ENCODE peak calls at places on chromosomes 4 and X, in four cellular contexts. I is stimulated activated CD4-positive, alpha-beta T cell treated with anti-CD3 and anti-CD28 coated beads, Interleukin-1b, Interleukin-23, amount 100 ng/mL, for 48 hours; L is neural crest cell; S is cardiac fibroblast. Y is an unnamed sample.

GRCh38 chr4:28948501-28948900 is 1771.7 kb upstream of the PCDH7 start:
- DNase-seq in I (no peak), L (no peak), S (peak), Y (no peak)

GRCh38 chr4:10643600-10644425 is 40.8 kb downstream of the CLNK start:
- DNase-seq in I (no peak), L (no peak), S (no peak), Y (no peak)

GRCh38 chr4:86942185-86942666 is 7.4 kb downstream of the AFF1 start:
- DNase-seq in I (no peak), L (no peak), S (peak), Y (no peak)

GRCh38 chr4:119697887-119698393 is 69.3 kb upstream of the PDE5A start:
- DNase-seq in I (no peak), L (no peak), S (no peak), Y (no peak)

GRCh38 chr4:81607947-81608346 is 136.2 kb upstream of the RASGEF1B start:
- DNase-seq in I (no peak), L (no peak), S (no peak), Y (no peak)

GRCh38 chr4:68141852-68142251 is 12.2 kb upstream of the TMPRSS11F start:
- DNase-seq in I (no peak), L (no peak), S (no peak), Y (no peak)

GRCh38 chrX:120358687-120359086 is 3.2 kb upstream of the ATP1B4 start:
- DNase-seq in I (peak), L (no peak), S (peak), Y (peak)

GRCh38 chrX:2145672-2146412 is 354.9 kb downstream of the DHRSX start:
- DNase-seq in I (no peak), L (no peak), S (no peak), Y (no peak)

GRCh38 chrX:64792598-64793337 is 183.5 kb downstream of the ZC4H2 start:
- DNase-seq in I (no peak), L (no peak), S (no peak), Y (no peak)

GRCh38 chr4:134174271-134174670 is 27.3 kb downstream of the PABPC4L start:
- DNase-seq in I (no peak), L (no peak), S (no peak), Y (no peak)

GRCh38 chrX:138908577-138908976 is 197.1 kb upstream of the FGF13 start:
- DNase-seq in I (no peak), L (no peak), S (no peak), Y (no peak)

GRCh38 chr4:13921805-13922204 is 294.3 kb upstream of the BOD1L1 start:
- DNase-seq in I (no peak), L (no peak), S (peak), Y (no peak)

GRCh38 chr4:100391913-100392312 is 125.9 kb downstream of the EMCN start:
- DNase-seq in I (no peak), L (no peak), S (peak), Y (no peak)

GRCh38 chr4:165966833-165967232 is 93.8 kb downstream of the TLL1 start:
- DNase-seq in I (no peak), L (no peak), S (no peak), Y (no peak)

GRCh38 chrX:109818921-109819320 is 85.9 kb upstream of the ACSL4 start:
- DNase-seq in I (no peak), L (no peak), S (no peak), Y (peak)

GRCh38 chrX:119118780-119119395 is 8.7 kb downstream of the KIAA1210 start:
- DNase-seq in I (peak), L (peak), S (peak), Y (peak)

GRCh38 chr4:40475609-40476008 is 140.5 kb downstream of the CHRNA9 start:
- DNase-seq in I (no peak), L (no peak), S (no peak), Y (peak)